ENCODE peak calls at places on chromosomes 1 and 21, in ten cellular contexts. S is NCI-H1694 treated with DMSO at 0.1 percent for 48 hours; O is activated CD8-positive, alpha-beta T cell treated with anti-CD3 and anti-CD28 coated beads for 36 hours; Q is GM04504; L is mucosa of gallbladder; X is T follicular helper cell; P is Right ventricle myocardium superior; U is EH; G is activated CD4-positive, CD25-positive, alpha-beta regulatory T cell treated with anti-CD3 and anti-CD28 coated beads, Interleukin-2, amount 50 U/mL, for 72 hours; W is AG09319. T is an unnamed sample.

GRCh38 chr1:205318231-205318991 is 3.1 kb downstream of the NUAK2 start:
- DNase-seq in S (no peak), O (no peak), Q (no peak), L (no peak), X (no peak), P (no peak), U (no peak), G (no peak), W (no peak), T (peak)

GRCh38 chr1:52748119-52748518 is 21.9 kb downstream of the ZYG11B start:
- DNase-seq in S (no peak), O (no peak), Q (no peak), L (no peak), X (no peak), P (no peak), U (peak), G (no peak), W (no peak), T (no peak)

GRCh38 chr1:55197106-55197505 is 18.1 kb downstream of the USP24 start:
- DNase-seq in S (no peak), O (no peak), Q (no peak), L (no peak), X (no peak), P (no peak), U (no peak), G (no peak), W (no peak), T (no peak)

GRCh38 chr1:248906741-248907661 is 966 bp downstream of the PGBD2 start:
- DNase-seq in S (no peak), O (no peak), Q (no peak), L (peak), X (no peak), P (peak), U (peak), G (no peak), W (no peak), T (no peak)

GRCh38 chr1:85578321-85579295 is 2.0 kb upstream of the CCN1 start:
- DNase-seq in S (no peak), O (no peak), Q (peak), L (no peak), X (no peak), P (no peak), U (peak), G (no peak), W (peak), T (no peak)

GRCh38 chr1:101240041-101240430 is 3.2 kb downstream of the S1PR1 start:
- DNase-seq in S (no peak), O (no peak), Q (no peak), L (no peak), X (no peak), P (no peak), U (no peak), G (no peak), W (no peak), T (no peak)

GRCh38 chr1:65193129-65193528 is 45.1 kb downstream of the AK4 start:
- DNase-seq in S (no peak), O (no peak), Q (no peak), L (no peak), X (no peak), P (no peak), U (no peak), G (no peak), W (no peak), T (no peak)

GRCh38 chr1:75136921-75137641 is 2.9 kb downstream of the LHX8 start:
- DNase-seq in S (no peak), O (no peak), Q (no peak), L (no peak), X (no peak), P (no peak), U (no peak), G (no peak), W (peak), T (no peak)

GRCh38 chr1:158246650-158247049 is 7.6 kb upstream of the CD1A start:
- DNase-seq in S (no peak), O (peak), Q (no peak), L (no peak), X (no peak), P (no peak), U (no peak), G (no peak), W (no peak), T (peak)

GRCh38 chr1:190847166-190847565 is 369.5 kb upstream of the BRINP3 start:
- DNase-seq in S (no peak), O (no peak), Q (no peak), L (no peak), X (no peak), P (no peak), U (no peak), G (no peak), W (no peak), T (no peak)

GRCh38 chr1:28680141-28680540 is 11.6 kb downstream of the GMEB1 start:
- DNase-seq in S (no peak), O (no peak), Q (no peak), L (no peak), X (no peak), P (no peak), U (no peak), G (no peak), W (no peak), T (no peak)

GRCh38 chr21:39053126-39053525 is 130.1 kb downstream of the PSMG1 start:
- DNase-seq in S (no peak), O (no peak), Q (no peak), L (no peak), X (no peak), P (no peak), U (no peak), G (no peak), W (no peak), T (no peak)

GRCh38 chr1:33007190-33008050 is 29.3 kb downstream of the AK2 start:
- DNase-seq in S (peak), O (no peak), Q (peak), L (peak), X (no peak), P (no peak), U (peak), G (no peak), W (peak), T (peak)

GRCh38 chr1:164726235-164726634 is 167.3 kb downstream of the PBX1 start:
- DNase-seq in S (no peak), O (no peak), Q (peak), L (no peak), X (no peak), P (no peak), U (peak), G (no peak), W (peak), T (no peak)

GRCh38 chr1:32786856-32787255 is 30.3 kb downstream of the YARS1 start:
- DNase-seq in S (no peak), O (no peak), Q (no peak), L (no peak), X (no peak), P (no peak), U (peak), G (no peak), W (no peak), T (no peak)

GRCh38 chr1:36321119-36321951 is 2.1 kb downstream of the EVA1B start:
- DNase-seq in S (no peak), O (peak), Q (peak), L (peak), X (no peak), P (peak), U (peak), G (no peak), W (peak), T (no peak)

GRCh38 chr1:108121361-108122143 is 78.6 kb downstream of the SLC25A24 start:
- DNase-seq in S (no peak), O (no peak), Q (no peak), L (no peak), X (no peak), P (peak), U (no peak), G (no peak), W (no peak), T (no peak)

GRCh38 chr21:26753822-26754221 is 91.4 kb downstream of the ADAMTS1 start:
- DNase-seq in S (no peak), O (no peak), Q (no peak), L (no peak), X (no peak), P (no peak), U (no peak), G (no peak), W (no peak), T (no peak)

GRCh38 chr1:44418022-44418673 is 13.1 kb downstream of the RNF220 start:
- DNase-seq in S (no peak), O (no peak), Q (no peak), L (no peak), X (no peak), P (no peak), U (peak), G (no peak), W (no peak), T (no peak)

GRCh38 chr1:60265560-60266535 is 192.3 kb upstream of the C1orf87 start:
- DNase-seq in S (no peak), O (no peak), Q (no peak), L (no peak), X (no peak), P (no peak), U (peak), G (no peak), W (no peak), T (no peak)

GRCh38 chr21:20377250-20377649 is 621.0 kb upstream of the NCAM2 start:
- DNase-seq in S (no peak), O (no peak), Q (no peak), L (no peak), X (no peak), P (no peak), U (no peak), G (no peak), W (no peak), T (no peak)

GRCh38 chr1:174788981-174789380 is 210.8 kb upstream of the CACYBP start:
- DNase-seq in S (no peak), O (no peak), Q (peak), L (no peak), X (no peak), P (no peak), U (peak), G (no peak), W (peak), T (no peak)

GRCh38 chr21:38258803-38259485 is 2.2 kb downstream of the KCNJ15 start:
- DNase-seq in S (no peak), O (no peak), Q (no peak), L (no peak), X (no peak), P (no peak), U (peak), G (no peak), W (peak), T (no peak)

GRCh38 chr1:237258871-237259270 is 216.9 kb downstream of the RYR2 start:
- DNase-seq in S (peak), O (no peak), Q (no peak), L (peak), X (no peak), P (no peak), U (no peak), G (no peak), W (no peak), T (no peak)

GRCh38 chr1:204283711-204284651 is 70.2 kb upstream of the GOLT1A start:
- DNase-seq in S (no peak), O (no peak), Q (no peak), L (no peak), X (no peak), P (no peak), U (no peak), G (no peak), W (no peak), T (no peak)

GRCh38 chr1:115874929-115875328 is 34.0 kb upstream of the NHLH2 start:
- DNase-seq in S (no peak), O (no peak), Q (no peak), L (no peak), X (no peak), P (no peak), U (peak), G (no peak), W (no peak), T (no peak)

GRCh38 chr1:34781071-34781843 is at the start of gene GJB3:
- DNase-seq in S (no peak), O (peak), Q (no peak), L (no peak), X (no peak), P (no peak), U (no peak), G (no peak), W (no peak), T (no peak)

T was measured in DMS153.